ENCODE peak calls at places on chromosomes 7 and 10, in nine cellular contexts. M is activated CD4-positive, alpha-beta T cell treated with anti-CD3 and anti-CD28 coated beads, Interleukin-2, amount 50 U/mL, for 1 hour; Q is HFF-Myc; P is Kasumi-1; R is activated T-helper 1 cell treated with anti-CD3 and anti-CD28 coated beads, Interleukin-2, amount 50 U/mL, for 16 hours; H is stimulated activated naive B cell treated with anti-CD40 and anti-IgM and Interleukin-4, amounts not matched to agents 10 μg/mL and 1 μg/mL and 100 μg/mL, for 72 hours; Y is retinal pigment epithelial cell; I is stimulated activated CD4-positive, alpha-beta T cell treated with anti-CD3 and anti-CD28 coated beads, Interleukin-15, amount 100 ng/mL, for 48 hours; F is KG1. Z is an unnamed sample.

GRCh38 chr10:8048281-8049008 is 6.0 kb upstream of the GATA3 start:
- DNase-seq in R (no peak), F (no peak), P (no peak), Q (no peak), H (no peak), I (no peak), Y (no peak), M (peak), Z (no peak)

GRCh38 chr7:5283421-5284303 is 919 bp downstream of the SLC29A4 start:
- DNase-seq in H (no peak), I (no peak), F (no peak), Y (no peak), R (no peak), P (no peak), M (no peak), Q (no peak), Z (no peak)

GRCh38 chr7:93364806-93365205 is 132.6 kb downstream of the VPS50 start:
- DNase-seq in F (no peak), M (no peak), Q (no peak), I (no peak), H (no peak), R (no peak), P (no peak), Y (no peak), Z (no peak)

GRCh38 chr7:42351313-42351935 is 114.4 kb upstream of the GLI3 start:
- DNase-seq in Q (no peak), M (no peak), Y (peak), P (no peak), H (no peak), F (no peak), I (no peak), R (no peak), Z (no peak)

GRCh38 chr7:9719721-9720120 is 1254.0 kb upstream of the PHF14 start:
- DNase-seq in F (no peak), H (no peak), M (no peak), P (no peak), R (no peak), I (no peak), Y (no peak), Q (no peak), Z (no peak)

GRCh38 chr7:8490391-8490790 is 57.0 kb downstream of the NXPH1 start:
- DNase-seq in Y (no peak), M (no peak), P (no peak), I (no peak), R (no peak), H (no peak), F (no peak), Q (no peak), Z (no peak)

GRCh38 chr10:3014968-3015367 is 52.4 kb upstream of the PFKP start:
- DNase-seq in H (no peak), I (no peak), R (no peak), P (no peak), Y (no peak), Q (no peak), M (no peak), F (no peak), Z (no peak)

GRCh38 chr7:137538361-137538762 is 194.8 kb upstream of the PTN start:
- DNase-seq in Q (peak), F (no peak), Y (no peak), M (no peak), I (no peak), H (no peak), R (no peak), P (no peak), Z (no peak)

GRCh38 chr10:123649672-123650071 is 16.5 kb upstream of the GPR26 start:
- DNase-seq in R (no peak), Y (no peak), P (no peak), M (no peak), Q (no peak), H (no peak), F (no peak), I (no peak), Z (no peak)

GRCh38 chr7:65926588-65926987 is 53.7 kb downstream of the VKORC1L1 start:
- DNase-seq in F (no peak), R (no peak), Y (no peak), M (no peak), H (no peak), Q (no peak), P (no peak), I (no peak), Z (no peak)

GRCh38 chr7:36677769-36678435 is 46.4 kb downstream of the AOAH start:
- DNase-seq in M (no peak), P (no peak), H (no peak), Y (no peak), I (peak), Q (no peak), R (no peak), F (no peak), Z (no peak)

GRCh38 chr7:29610031-29610490 is 46.4 kb downstream of the PRR15 start:
- DNase-seq in H (no peak), M (no peak), Q (no peak), I (no peak), P (no peak), F (no peak), R (no peak), Y (no peak), Z (no peak)

GRCh38 chr7:51009716-51010496 is 227.2 kb upstream of the GRB10 start:
- DNase-seq in I (no peak), F (no peak), R (no peak), Y (peak), Q (peak), M (no peak), P (no peak), H (no peak), Z (peak)

GRCh38 chr7:21568762-21569161 is 25.9 kb downstream of the DNAH11 start:
- DNase-seq in M (no peak), P (peak), Y (no peak), Q (no peak), I (no peak), F (no peak), H (no peak), R (no peak), Z (no peak)

GRCh38 chr10:2981361-2981801 is 86.0 kb upstream of the PFKP start:
- DNase-seq in R (no peak), F (no peak), H (no peak), M (no peak), I (no peak), P (no peak), Q (no peak), Y (no peak), Z (no peak)

GRCh38 chr10:76786673-76787072 is 850.9 kb downstream of the KCNMA1 start:
- DNase-seq in Y (no peak), R (no peak), H (no peak), F (no peak), M (no peak), I (no peak), P (no peak), Q (no peak), Z (no peak)

GRCh38 chr7:101690061-101690460 is 61.0 kb upstream of the MYL10 start:
- DNase-seq in H (no peak), Y (peak), P (no peak), F (no peak), Q (no peak), M (no peak), I (no peak), R (no peak), Z (peak)

GRCh38 chr10:104218751-104219150 is 13.4 kb downstream of the CFAP43 start:
- DNase-seq in P (no peak), R (no peak), Y (no peak), H (no peak), M (no peak), F (no peak), I (no peak), Q (no peak), Z (no peak)

GRCh38 chr7:44257618-44258422 is 57.0 kb downstream of the YKT6 start:
- DNase-seq in M (peak), Q (peak), I (peak), P (peak), H (peak), Y (peak), R (peak), F (peak), Z (peak)

GRCh38 chr10:12888470-12888869 is 113.0 kb downstream of the CCDC3 start:
- DNase-seq in R (no peak), P (no peak), I (no peak), F (no peak), M (no peak), Y (no peak), H (no peak), Q (no peak), Z (no peak)

GRCh38 chr7:112280267-112280666 is 73.8 kb downstream of the ZNF277 start:
- DNase-seq in Q (no peak), I (no peak), H (no peak), Y (no peak), R (no peak), P (no peak), M (no peak), F (no peak), Z (no peak)

GRCh38 chr7:107725138-107725740 is 18.7 kb upstream of the CBLL1 start:
- DNase-seq in I (peak), Y (peak), F (no peak), R (no peak), M (peak), Q (peak), P (peak), H (no peak), Z (no peak)

GRCh38 chr7:139783647-139784385 is 6.0 kb upstream of the HIPK2 start:
- DNase-seq in H (no peak), M (no peak), R (no peak), I (no peak), F (no peak), Y (no peak), P (no peak), Q (no peak), Z (no peak)

GRCh38 chr10:118950190-118950658 is 79.3 kb upstream of the NANOS1 start:
- DNase-seq in F (no peak), I (no peak), H (no peak), R (no peak), Q (no peak), Y (no peak), P (peak), M (no peak), Z (no peak)

GRCh38 chr7:73452999-73453635 is 19.5 kb downstream of the FZD9 start:
- DNase-seq in Q (no peak), F (no peak), M (no peak), Y (no peak), R (no peak), I (no peak), P (no peak), H (no peak), Z (no peak)

GRCh38 chr10:90968448-90969086 is 47.7 kb upstream of the ANKRD1 start:
- DNase-seq in P (no peak), Q (peak), F (no peak), M (no peak), H (no peak), Y (no peak), I (no peak), R (no peak), Z (no peak)

Z was measured in left ventricle myocardium superior.